ENCODE peak calls at places on chromosome 20, in ten cellular contexts. H, P, N, K, V, L, Y, Q, C and F are unnamed samples.

GRCh38 chr20:664151-664550 is 11.2 kb upstream of the SRXN1 start:
- DNase-seq in Y (no peak), L (no peak), V (no peak), P (no peak), K (no peak), Q (no peak), H (no peak), N (no peak), C (no peak), F (peak)

GRCh38 chr20:17558154-17558940 is 11.5 kb upstream of the DSTN start:
- DNase-seq in L (no peak), C (no peak), V (peak), P (peak), Q (peak), K (peak), H (peak), N (peak), Y (peak), F (no peak)

GRCh38 chr20:45044601-45045000 is 56.3 kb downstream of the KCNS1 start:
- DNase-seq in C (no peak), Q (no peak), N (no peak), K (no peak), P (no peak), V (no peak), L (no peak), H (no peak), Y (no peak), F (no peak)

GRCh38 chr20:47720636-47721427 is 64.4 kb downstream of the SULF2 start:
- DNase-seq in C (no peak), V (no peak), P (peak), H (no peak), N (peak), K (no peak), Y (peak), Q (no peak), L (no peak), F (no peak)

GRCh38 chr20:50595988-50596693 is 86.0 kb downstream of the PTPN1 start:
- DNase-seq in V (no peak), Q (no peak), L (no peak), K (no peak), C (no peak), Y (no peak), H (no peak), P (no peak), N (peak), F (no peak)

GRCh38 chr20:7710440-7710839 is 229.8 kb downstream of the HAO1 start:
- DNase-seq in Q (no peak), N (no peak), P (no peak), Y (peak), L (no peak), H (no peak), K (no peak), C (no peak), V (no peak), F (no peak)

GRCh38 chr20:19699132-19699971 is 58.7 kb upstream of the RIN2 start:
- DNase-seq in Q (no peak), N (peak), H (peak), V (no peak), C (no peak), Y (peak), P (no peak), K (no peak), L (peak), F (no peak)

GRCh38 chr20:49969946-49970345 is 12.8 kb upstream of the SNAI1 start:
- DNase-seq in L (no peak), V (no peak), Y (no peak), Q (peak), K (no peak), H (no peak), C (no peak), P (no peak), N (no peak), F (no peak)

GRCh38 chr20:18774207-18774606 is 39.4 kb upstream of the SCP2D1 start:
- DNase-seq in C (no peak), H (no peak), V (no peak), P (no peak), L (no peak), Q (no peak), N (no peak), Y (no peak), K (no peak), F (no peak)

GRCh38 chr20:17843246-17844132 is 125.1 kb downstream of the SNX5 start:
- DNase-seq in V (peak), Q (peak), H (peak), C (no peak), N (peak), L (peak), Y (peak), K (no peak), P (peak), F (no peak)

GRCh38 chr20:48096957-48097890 is 311.9 kb upstream of the SULF2 start:
- DNase-seq in L (no peak), C (no peak), P (no peak), H (no peak), K (no peak), N (no peak), Y (no peak), Q (peak), V (no peak), F (no peak)

GRCh38 chr20:1800777-1801176 is 94.4 kb upstream of the SIRPA start:
- DNase-seq in L (no peak), K (no peak), H (no peak), V (no peak), N (peak), Y (peak), P (no peak), Q (no peak), C (no peak), F (no peak)

GRCh38 chr20:58698741-58699141 is 6.1 kb downstream of the NPEPL1 start:
- DNase-seq in V (no peak), K (no peak), P (no peak), H (no peak), C (no peak), N (no peak), Q (peak), Y (no peak), L (no peak), F (peak)

GRCh38 chr20:38893485-38894090 is 32.6 kb upstream of the FAM83D start:
- DNase-seq in V (peak), Y (peak), C (peak), K (peak), P (peak), N (peak), H (no peak), L (no peak), Q (peak), F (peak)

GRCh38 chr20:13800728-13801134 is 15.9 kb downstream of the NDUFAF5 start:
- DNase-seq in H (peak), P (peak), L (peak), C (peak), Y (peak), N (peak), K (peak), V (peak), Q (peak), F (peak)

GRCh38 chr20:51428451-51429143 is 113.9 kb downstream of the NFATC2 start:
- DNase-seq in C (no peak), N (peak), V (peak), Y (peak), H (no peak), P (peak), K (peak), L (no peak), Q (peak), F (no peak)

GRCh38 chr20:7841291-7841966 is 98.8 kb downstream of the HAO1 start:
- DNase-seq in H (peak), P (no peak), V (no peak), K (no peak), C (no peak), N (peak), L (peak), Y (peak), Q (no peak), F (no peak)

GRCh38 chr20:53829706-53830521 is 236.3 kb upstream of the ZNF217 start:
- DNase-seq in P (no peak), K (peak), Q (no peak), L (no peak), Y (peak), C (no peak), N (peak), H (no peak), V (no peak), F (peak)

GRCh38 chr20:1310087-1310486 is 18.9 kb downstream of the SDCBP2 start:
- DNase-seq in N (no peak), K (no peak), C (peak), L (no peak), Q (no peak), H (no peak), Y (no peak), P (no peak), V (no peak), F (no peak)

GRCh38 chr20:62784497-62784896 is 11.8 kb upstream of the MRGBP start:
- DNase-seq in H (no peak), K (no peak), Y (no peak), V (no peak), L (no peak), Q (no peak), N (no peak), P (no peak), C (no peak), F (no peak)

DNA sequence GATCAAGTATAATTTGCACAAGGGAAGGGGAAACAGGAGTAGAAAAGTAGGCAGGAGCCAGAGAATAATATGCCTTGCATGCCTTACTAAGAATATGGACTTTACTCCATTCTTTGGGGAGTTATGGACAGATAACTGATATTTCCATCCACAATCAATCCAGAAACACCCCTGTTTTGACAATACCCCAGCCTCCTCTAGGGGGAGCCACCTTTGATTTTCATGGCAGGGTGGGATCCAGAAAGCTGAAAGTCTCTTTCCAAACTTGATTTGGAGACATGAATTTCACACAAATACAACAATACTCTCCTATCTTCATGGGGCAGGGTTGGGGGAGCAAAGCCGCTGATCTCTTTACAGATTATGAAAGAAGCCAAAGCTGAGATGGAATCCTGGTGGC is 404.1 kb downstream of the FOXA2 start:
- DNase-seq in V (no peak), Y (no peak), Q (no peak), P (no peak), N (no peak), L (no peak), K (peak), H (no peak), C (no peak), F (no peak)
- TF ChIP-seq CTCF in V (no peak), Y (no peak), Q (no peak), P (no peak), N (no peak), L (no peak), K (peak), H (no peak), C (no peak), F (no peak)

DNA sequence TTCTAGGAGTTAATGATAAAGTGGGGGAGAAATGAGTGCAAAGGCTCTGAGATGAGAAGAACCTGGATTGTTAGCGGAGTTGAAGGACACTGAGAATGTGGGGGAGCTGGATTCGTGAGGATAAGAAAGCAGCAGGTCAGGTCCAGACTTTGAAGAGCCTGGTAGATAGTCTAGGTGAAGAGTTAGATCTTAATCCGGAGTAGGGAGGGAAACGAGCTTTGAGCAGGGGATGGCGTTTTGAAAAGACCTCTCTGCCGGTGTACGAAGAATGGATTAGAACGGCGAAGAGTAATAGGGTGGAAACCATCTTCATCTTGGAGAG is 487 bp upstream of the PHF20 start:
- DNase-seq in Y (no peak), Q (no peak), N (no peak), P (peak), V (no peak), L (no peak), C (no peak), K (no peak), H (no peak), F (no peak)
- H3K4me3 ChIP-seq in Y (no peak), Q (no peak), N (peak), P (no peak), V (peak), L (peak), C (peak), K (peak), H (peak), F (no peak)

GRCh38 chr20:61640171-61640570 is 388.1 kb downstream of the CDH4 start:
- DNase-seq in K (no peak), L (peak), P (no peak), Q (no peak), N (peak), V (no peak), Y (peak), C (no peak), H (no peak), F (no peak)

GRCh38 chr20:61640846-61641245 is 388.8 kb downstream of the CDH4 start:
- DNase-seq in K (no peak), L (no peak), V (no peak), H (no peak), Q (no peak), N (no peak), P (no peak), C (no peak), Y (no peak), F (no peak)

GRCh38 chr20:61635721-61636455 is 383.8 kb downstream of the CDH4 start:
- DNase-seq in N (no peak), H (no peak), Q (no peak), C (no peak), L (no peak), P (no peak), V (no peak), K (no peak), Y (no peak), F (no peak)

GRCh38 chr20:61636531-61637116 is 384.6 kb downstream of the CDH4 start:
- DNase-seq in K (no peak), P (no peak), V (no peak), H (no peak), Q (no peak), Y (no peak), N (no peak), L (no peak), C (no peak), F (peak)

GRCh38 chr20:61639200-61639599 is 387.1 kb downstream of the CDH4 start:
- DNase-seq in Q (no peak), Y (no peak), H (no peak), L (no peak), K (no peak), P (no peak), C (no peak), V (no peak), N (peak), F (no peak)
- TF ChIP-seq CTCF in Q (no peak), Y (no peak), H (no peak), L (no peak), K (no peak), P (no peak), C (no peak), V (no peak), N (no peak), F (no peak)

DNA sequence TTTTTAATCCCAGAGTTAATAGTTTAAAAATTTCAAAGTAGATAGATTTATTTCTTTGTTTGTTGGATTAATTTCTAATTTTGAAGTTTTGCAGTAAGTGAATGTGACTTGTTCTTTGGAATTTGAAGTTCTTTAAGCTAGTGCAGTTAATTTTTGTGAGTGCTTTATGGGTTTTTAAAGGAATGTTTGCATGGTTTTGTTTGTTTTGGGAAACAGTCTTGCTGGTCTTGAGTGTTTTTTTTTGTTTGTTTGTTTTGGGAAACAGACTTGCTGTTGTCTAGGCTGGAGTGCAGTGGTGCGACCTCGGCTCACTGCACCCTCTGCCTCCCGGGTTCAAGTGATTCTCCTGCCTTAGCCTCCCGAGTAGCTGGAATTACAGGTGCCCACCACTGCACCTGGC is 9.5 kb downstream of the PANK2 start:
- DNase-seq in Q (no peak), P (no peak), C (no peak), H (no peak), L (no peak), K (no peak), V (no peak), Y (no peak), N (no peak), F (no peak)
- H3K4me3 ChIP-seq in Q (no peak), P (no peak), C (no peak), H (no peak), L (no peak), K (no peak), V (no peak), Y (no peak), N (no peak), F (no peak)

GRCh38 chr20:11544029-11544678 is 373.5 kb upstream of the BTBD3 start:
- DNase-seq in K (peak), L (peak), C (no peak), V (peak), Y (peak), N (peak), P (peak), H (peak), Q (peak), F (no peak)
- TF ChIP-seq CTCF in K (peak), L (peak), C (peak), V (peak), Y (peak), N (peak), P (peak), H (peak), Q (peak), F (peak)

GRCh38 chr20:24673678-24674570 is 204.5 kb downstream of the SYNDIG1 start:
- DNase-seq in C (no peak), Q (no peak), N (peak), V (peak), K (no peak), L (no peak), Y (peak), P (no peak), H (no peak), F (no peak)
- H3K4me3 ChIP-seq in C (no peak), Q (no peak), N (no peak), V (no peak), K (no peak), L (no peak), Y (no peak), P (no peak), H (no peak), F (no peak)

DNA sequence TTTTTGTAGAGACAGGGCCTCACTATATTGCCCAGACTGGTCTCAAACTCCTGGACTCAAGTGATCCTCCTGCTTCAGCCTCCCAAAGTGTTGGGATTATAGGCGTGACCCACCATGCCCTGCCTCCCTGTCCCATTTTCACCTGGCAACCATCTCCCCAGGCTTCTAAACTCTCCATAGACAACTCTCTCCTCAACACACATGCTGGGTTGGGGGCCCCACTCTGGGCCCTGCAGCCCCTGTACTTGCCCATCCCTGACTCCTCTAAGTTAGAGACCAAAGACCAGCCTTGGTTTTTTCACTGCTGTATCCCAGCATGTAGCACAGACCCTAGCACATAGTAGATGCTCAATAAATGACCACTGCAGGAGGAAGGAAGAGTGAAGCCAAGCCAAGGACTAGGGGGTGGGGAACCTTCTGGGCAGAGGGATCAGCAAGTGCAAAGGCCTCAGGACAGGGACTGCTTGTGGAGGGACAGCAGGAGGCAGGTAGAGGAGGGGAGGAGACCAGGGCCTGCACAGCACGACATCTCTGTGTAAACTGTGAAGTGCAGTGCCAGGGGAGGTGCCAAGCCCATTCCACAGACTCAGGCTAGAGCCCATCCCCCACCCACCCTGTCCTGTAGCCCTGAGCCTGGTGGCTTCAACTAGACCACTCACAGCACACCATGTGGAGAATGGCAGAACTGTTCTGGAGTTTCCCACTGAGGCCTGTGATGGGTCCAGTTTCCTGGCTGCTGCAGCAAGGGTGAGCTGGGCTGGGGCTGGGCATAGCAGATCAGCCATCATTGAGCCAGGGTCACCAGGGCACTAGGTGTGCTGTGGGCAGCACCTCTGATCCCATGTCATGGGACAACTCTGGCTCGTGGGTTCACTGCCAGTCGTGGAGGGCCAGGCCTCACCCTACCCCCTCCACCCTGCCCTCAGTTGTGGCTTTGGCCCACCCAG is 3.4 kb upstream of the SRC start:
- DNase-seq in Q (no peak), V (no peak), L (no peak), H (no peak), Y (no peak), K (peak), P (no peak), C (no peak), N (no peak), F (peak)
- TF ChIP-seq CTCF in Q (no peak), V (no peak), L (no peak), H (peak), Y (no peak), K (peak), P (no peak), C (no peak), N (peak), F (no peak)

DNA sequence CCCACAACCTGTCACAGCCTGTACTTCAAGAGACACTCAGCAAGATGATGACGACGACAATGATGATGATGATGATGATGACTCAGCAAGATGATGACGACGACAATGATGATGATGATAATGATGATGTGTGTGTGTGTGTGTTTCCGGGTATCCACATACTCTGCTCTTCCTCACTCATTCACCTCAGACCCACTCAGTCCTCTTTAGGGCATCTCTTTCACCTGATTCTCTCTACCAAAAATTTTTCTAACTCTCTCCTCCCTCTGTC is 1.2 kb upstream of the EIF6 start:
- DNase-seq in Q (no peak), Y (no peak), N (peak), H (no peak), P (no peak), V (no peak), C (no peak), L (no peak), K (peak), F (no peak)
- H3K4me3 ChIP-seq in Q (no peak), Y (no peak), N (no peak), H (no peak), P (no peak), V (no peak), C (no peak), L (no peak), K (peak), F (no peak)